ENCODE peak calls at places on chromosome 1, in eight cellular contexts. H is hepatic stellate cell, Q is AG08395, L is ACHN, A is lung, W is foreskin melanocyte, X is AG04450, C is GM04504. N is an unnamed sample.

GRCh38 chr1:204637985-204638356 is 47.6 kb downstream of the LRRN2 start:
- DNase-seq in C (no peak), H (no peak), L (no peak), A (no peak), Q (peak; percentile 27), X (no peak), W (no peak), N (no peak)

GRCh38 chr1:222167896-222168295 is 380.0 kb downstream of the HHIPL2 start:
- DNase-seq in C (no peak), Q (no peak), X (no peak), W (no peak), H (no peak), L (no peak), A (no peak), N (no peak)

GRCh38 chr1:22428672-22429071 is 23.0 kb upstream of the ZBTB40 start:
- DNase-seq in Q (peak; percentile 43), X (no peak), W (peak; percentile 52), C (peak; percentile 27), H (peak; percentile 39), L (no peak), A (no peak), N (no peak)

GRCh38 chr1:150972417-150972940 is 2.2 kb downstream of the CERS2 start:
- DNase-seq in H (no peak), A (no peak), W (no peak), X (no peak), C (no peak), Q (no peak), L (no peak), N (no peak)

GRCh38 chr1:53511933-53512806 is 53.0 kb downstream of the DMRTB1 start:
- DNase-seq in W (peak; percentile 16), Q (no peak), L (no peak), A (no peak), X (no peak), H (peak; percentile 93), C (no peak), N (peak; percentile 79)

GRCh38 chr1:179951383-179952144 is 3.0 kb upstream of the CEP350 start:
- DNase-seq in W (no peak), H (no peak), Q (no peak), A (no peak), X (no peak), L (no peak), C (no peak), N (no peak)

GRCh38 chr1:151846062-151846568 is 6.5 kb upstream of the C2CD4D start:
- DNase-seq in L (peak; percentile 20), Q (peak; percentile 78), X (no peak), A (no peak), W (no peak), C (peak; percentile 15), H (peak; percentile 85), N (peak; percentile 43)

GRCh38 chr1:38788937-38789336 is 70.6 kb downstream of the RRAGC start:
- DNase-seq in H (no peak), X (no peak), Q (no peak), W (no peak), C (no peak), A (no peak), L (no peak), N (no peak)